ENCODE peak calls at places on chromosome 7, in eight cellular contexts. K is GM23338; Y is A172; H is NCI-H345; Z is NB4; F is neural crest cell; X is stimulated activated CD8-positive, alpha-beta memory T cell treated with anti-CD3 and anti-CD28 coated beads, Interleukin-15, amount 100 ng/mL, for 4 hours; N is posterior vena cava. J is an unnamed sample.

GRCh38 chr7:150931199-150931869 is 46.8 kb downstream of the KCNH2 start:
- DNase-seq in F (no peak), N (peak; percentile 49), Y (no peak), Z (peak; percentile 72), H (peak; percentile 71), K (no peak), X (no peak), J (no peak)

GRCh38 chr7:157272351-157273207 is 64.2 kb upstream of the DNAJB6 start:
- DNase-seq in Y (no peak), F (no peak), Z (no peak), K (no peak), H (no peak), X (no peak), N (peak; percentile 59), J (no peak)

GRCh38 chr7:108368466-108368865 is 87.8 kb downstream of the NRCAM start:
- DNase-seq in X (no peak), N (no peak), F (no peak), Y (no peak), H (no peak), K (no peak), Z (no peak), J (no peak)

GRCh38 chr7:90726623-90727022 is 130.5 kb downstream of the CDK14 start:
- DNase-seq in F (no peak), Z (no peak), K (no peak), X (no peak), N (no peak), Y (peak; percentile 16), H (peak; percentile 32), J (no peak)

GRCh38 chr7:77571791-77572190 is 34.7 kb downstream of the PTPN12 start:
- DNase-seq in H (no peak), F (no peak), K (no peak), N (no peak), Y (no peak), X (no peak), Z (no peak), J (no peak)

GRCh38 chr7:72343991-72344390 is 68.1 kb downstream of the CALN1 start:
- DNase-seq in Y (no peak), F (no peak), X (no peak), N (no peak), Z (no peak), H (no peak), K (peak; percentile 87), J (no peak)

GRCh38 chr7:139734395-139734794 is 43.4 kb downstream of the HIPK2 start:
- DNase-seq in N (no peak), K (no peak), H (no peak), Z (peak; percentile 42), X (no peak), Y (peak; percentile 71), F (no peak), J (no peak)

GRCh38 chr7:38339953-38340819 is 66.8 kb upstream of the TARP start:
- DNase-seq in Y (no peak), K (no peak), X (no peak), Z (peak; percentile 51), F (no peak), H (no peak), N (no peak), J (no peak)

GRCh38 chr7:39589323-39590111 is 23.3 kb downstream of the YAE1 start:
- DNase-seq in Z (peak; percentile 95), N (no peak), Y (peak; percentile 95), X (peak; percentile 69), H (no peak), K (peak; percentile 78), F (no peak), J (no peak)

GRCh38 chr7:115042596-115042995 is 120.7 kb downstream of the MDFIC start:
- DNase-seq in Y (no peak), F (no peak), N (no peak), Z (no peak), X (no peak), H (no peak), K (no peak), J (no peak)

GRCh38 chr7:27187702-27188665 is 3.0 kb upstream of the HOXA11 start:
- DNase-seq in K (peak; percentile 72), Y (no peak), F (no peak), X (no peak), Z (peak; percentile 89), N (peak; percentile 78), H (no peak), J (no peak)

GRCh38 chr7:70208236-70209063 is 610.2 kb downstream of the AUTS2 start:
- DNase-seq in N (no peak), Z (peak; percentile 23), Y (peak; percentile 78), K (no peak), X (no peak), H (no peak), F (no peak), J (no peak)

GRCh38 chr7:87600130-87601124 is at the start of gene ABCB1:
- DNase-seq in K (peak; percentile 86), Z (no peak), X (no peak), F (peak; percentile 52), Y (no peak), N (peak; percentile 82), H (peak; percentile 35), J (peak; percentile 12)

GRCh38 chr7:144834516-144835165 is 1.2 kb downstream of the TPK1 start:
- DNase-seq in F (no peak), N (no peak), H (no peak), Y (peak; percentile 19), Z (peak; percentile 88), X (no peak), K (peak; percentile 21), J (peak; percentile 30)

GRCh38 chr7:6508539-6508938 is 42.7 kb downstream of the GRID2IP start:
- DNase-seq in Z (no peak), X (no peak), K (no peak), H (no peak), N (no peak), F (no peak), Y (no peak), J (no peak)

GRCh38 chr7:50711271-50712175 is 71.2 kb downstream of the GRB10 start:
- DNase-seq in N (no peak), K (no peak), X (no peak), H (no peak), Z (no peak), Y (peak; percentile 73), F (no peak), J (no peak)

GRCh38 chr7:128104109-128104742 is 73.0 kb upstream of the LRRC4 start:
- DNase-seq in H (no peak), K (peak; percentile 72), Y (no peak), N (peak; percentile 79), X (no peak), F (no peak), Z (peak; percentile 100), J (peak; percentile 14)

J was measured in memory B cell.